ENCODE peak calls at places on chromosomes 1 and 21, in eight cellular contexts. S is stimulated activated CD8-positive, alpha-beta memory T cell treated with anti-CD3 and anti-CD28 coated beads, Interleukin-4, amount 100 ng/mL, for 24 hours; K is iris pigment epithelial cell; P is stimulated activated CD4-positive, alpha-beta T cell treated with anti-CD3 and anti-CD28 coated beads, Interleukin-4, amount 100 ng/mL, for 48 hours; T is activated naive CD8-positive, alpha-beta T cell treated with anti-CD3 and anti-CD28 coated beads for 36 hours; A is left lung; V is PC-9; Z is K562. J is an unnamed sample.

GRCh38 chr1:11628767-11629166 is 25.5 kb downstream of the FBXO2 start:
- DNase-seq in S (no peak), K (no peak), P (no peak), T (no peak), A (no peak), V (no peak), Z (no peak), J (no peak)

GRCh38 chr1:24199291-24199900 is 12.3 kb upstream of the IFNLR1 start:
- DNase-seq in S (peak), K (peak), P (peak), T (peak), A (peak), V (peak), Z (peak), J (peak)

GRCh38 chr1:54474500-54475235 is 68.5 kb upstream of the SSBP3 start:
- DNase-seq in S (no peak), K (no peak), P (no peak), T (peak), A (no peak), V (no peak), Z (peak), J (peak)

GRCh38 chr1:205344010-205344808 is 12.5 kb downstream of the KLHDC8A start:
- DNase-seq in S (peak), K (peak), P (peak), T (peak), A (no peak), V (no peak), Z (peak), J (no peak)

GRCh38 chr1:171644805-171645483 is 7.5 kb downstream of the MYOC start:
- DNase-seq in S (peak), K (peak), P (peak), T (peak), A (peak), V (peak), Z (peak), J (peak)

GRCh38 chr21:29114765-29115164 is 15.7 kb upstream of the MAP3K7CL start:
- DNase-seq in S (no peak), K (peak), P (no peak), T (no peak), A (no peak), V (peak), Z (no peak), J (no peak)

GRCh38 chr1:15046487-15047165 is 106.9 kb upstream of the TMEM51 start:
- DNase-seq in S (peak), K (peak), P (peak), T (peak), A (peak), V (peak), Z (peak), J (peak)

GRCh38 chr1:162213281-162213909 is 143.9 kb downstream of the NOS1AP start:
- DNase-seq in S (no peak), K (no peak), P (no peak), T (no peak), A (peak), V (no peak), Z (no peak), J (no peak)

GRCh38 chr1:7905262-7905661 is 35.4 kb downstream of the TNFRSF9 start:
- DNase-seq in S (no peak), K (no peak), P (no peak), T (no peak), A (no peak), V (no peak), Z (no peak), J (no peak)

GRCh38 chr1:183956559-183957188 is 80.9 kb downstream of the COLGALT2 start:
- DNase-seq in S (peak), K (peak), P (no peak), T (peak), A (no peak), V (peak), Z (peak), J (peak)

GRCh38 chr1:51583532-51583931 is 33.4 kb upstream of the OSBPL9 start:
- DNase-seq in S (no peak), K (peak), P (no peak), T (no peak), A (peak), V (no peak), Z (peak), J (no peak)

GRCh38 chr1:1942753-1943656 is 23.9 kb upstream of the TMEM52 start:
- DNase-seq in S (no peak), K (no peak), P (no peak), T (no peak), A (no peak), V (no peak), Z (no peak), J (no peak)

GRCh38 chr1:45123358-45123757 is 83.0 kb downstream of the ZSWIM5 start:
- DNase-seq in S (no peak), K (no peak), P (no peak), T (no peak), A (no peak), V (no peak), Z (no peak), J (no peak)

GRCh38 chr1:180988221-180988826 is 34.3 kb downstream of the STX6 start:
- DNase-seq in S (no peak), K (peak), P (no peak), T (no peak), A (no peak), V (no peak), Z (peak), J (no peak)

GRCh38 chr1:29124366-29125236 is 898 bp upstream of the TMEM200B start:
- DNase-seq in S (peak), K (peak), P (peak), T (peak), A (peak), V (peak), Z (peak), J (peak)